ENCODE peak calls at places on chromosome 2, in six cellular contexts. A, H, P, T, Y and X are unnamed samples.
A peak's percentile ranks its signal among the peaks of the same experiment; 100 is the strongest.

GRCh38 chr2:25473758-25474335 is 132.1 kb upstream of the DNMT3A start:
- DNase-seq in A (no peak), H (peak; percentile 58), P (no peak), T (no peak), Y (no peak), X (no peak)

GRCh38 chr2:113407446-113408099 is 29.9 kb upstream of the ZNG1B start:
- DNase-seq in A (no peak), H (no peak), P (no peak), T (no peak), Y (peak; percentile 53), X (peak; percentile 17)

GRCh38 chr2:139825726-139826125 is 1045.5 kb upstream of the NXPH2 start:
- DNase-seq in A (no peak), H (no peak), P (no peak), T (no peak), Y (peak; percentile 19), X (no peak)

GRCh38 chr2:66441651-66442365 is 6.9 kb downstream of the MEIS1 start:
- DNase-seq in A (no peak), H (no peak), P (no peak), T (no peak), Y (no peak), X (no peak)

GRCh38 chr2:176107731-176108181 is 676 bp downstream of the HOXD11 start:
- DNase-seq in A (no peak), H (no peak), P (no peak), T (no peak), Y (no peak), X (no peak)

GRCh38 chr2:212337036-212337435 is 201.6 kb downstream of the ERBB4 start:
- DNase-seq in A (no peak), H (no peak), P (no peak), T (no peak), Y (peak; percentile 20), X (no peak)

GRCh38 chr2:1501196-1501851 is 88.1 kb downstream of the TPO start:
- DNase-seq in A (no peak), H (no peak), P (no peak), T (no peak), Y (no peak), X (peak; percentile 18)

GRCh38 chr2:71466301-71467179 is 13.2 kb downstream of the DYSF start:
- DNase-seq in A (no peak), H (no peak), P (no peak), T (peak; percentile 60), Y (peak; percentile 35), X (peak; percentile 67)

GRCh38 chr2:51297488-51297887 is 265.6 kb upstream of the NRXN1 start:
- DNase-seq in A (no peak), H (no peak), P (no peak), T (no peak), Y (peak; percentile 1), X (no peak)

GRCh38 chr2:97720746-97721145 is 7.4 kb downstream of the ZAP70 start:
- DNase-seq in A (no peak), H (no peak), P (no peak), T (no peak), Y (no peak), X (no peak)

GRCh38 chr2:67841711-67842110 is 221.1 kb downstream of the C1D start:
- DNase-seq in A (no peak), H (no peak), P (no peak), T (no peak), Y (peak; percentile 67), X (no peak)

GRCh38 chr2:168323456-168324058 is 76.2 kb upstream of the STK39 start:
- DNase-seq in A (no peak), H (no peak), P (no peak), T (no peak), Y (no peak), X (no peak)

GRCh38 chr2:27765621-27766286 is 5.8 kb upstream of the MRPL33 start:
- DNase-seq in A (no peak), H (peak; percentile 82), P (peak; percentile 38), T (peak; percentile 69), Y (no peak), X (peak; percentile 95)

GRCh38 chr2:43520919-43521318 is 74.9 kb downstream of the THADA start:
- DNase-seq in A (no peak), H (no peak), P (no peak), T (no peak), Y (no peak), X (no peak)

GRCh38 chr2:164714471-164714870 is 93.2 kb upstream of the GRB14 start:
- DNase-seq in A (no peak), H (no peak), P (no peak), T (no peak), Y (no peak), X (peak; percentile 63)

GRCh38 chr2:6590442-6590841 is 275.3 kb downstream of the CMPK2 start:
- DNase-seq in A (no peak), H (no peak), P (no peak), T (no peak), Y (peak; percentile 27), X (no peak)

GRCh38 chr2:26849056-26850001 is 1.4 kb downstream of the DPYSL5 start:
- DNase-seq in A (no peak), H (no peak), P (no peak), T (peak; percentile 13), Y (no peak), X (peak; percentile 22)

GRCh38 chr2:157758586-157758985 is 117.5 kb downstream of the ACVR1 start:
- DNase-seq in A (no peak), H (no peak), P (no peak), T (no peak), Y (peak; percentile 60), X (no peak)

GRCh38 chr2:173044686-173045085 is 31.0 kb upstream of the MAP3K20 start:
- DNase-seq in A (no peak), H (no peak), P (no peak), T (no peak), Y (peak; percentile 63), X (no peak)

GRCh38 chr2:134446431-134447091 is 192.7 kb downstream of the MGAT5 start:
- DNase-seq in A (no peak), H (no peak), P (no peak), T (no peak), Y (peak; percentile 13), X (no peak)

GRCh38 chr2:46073540-46074018 is 223.6 kb upstream of the EPAS1 start:
- DNase-seq in A (no peak), H (no peak), P (no peak), T (no peak), Y (peak; percentile 85), X (no peak)

GRCh38 chr2:224145751-224146355 is 106.8 kb upstream of the SERPINE2 start:
- DNase-seq in A (no peak), H (no peak), P (peak; percentile 32), T (peak; percentile 16), Y (peak; percentile 83), X (peak; percentile 57)

GRCh38 chr2:215619022-215619958 is 183.4 kb upstream of the FN1 start:
- DNase-seq in A (no peak), H (no peak), P (no peak), T (no peak), Y (no peak), X (peak; percentile 94)

GRCh38 chr2:148553332-148553887 is 91.1 kb upstream of the EPC2 start:
- DNase-seq in A (no peak), H (no peak), P (no peak), T (no peak), Y (no peak), X (no peak)

GRCh38 chr2:148555622-148556294 is 88.8 kb upstream of the EPC2 start:
- DNase-seq in A (no peak), H (no peak), P (no peak), T (no peak), Y (no peak), X (no peak)

GRCh38 chr2:148552675-148553331 is 91.7 kb upstream of the EPC2 start:
- DNase-seq in A (no peak), H (no peak), P (no peak), T (no peak), Y (no peak), X (no peak)

GRCh38 chr2:148557844-148558436 is 86.6 kb upstream of the EPC2 start:
- DNase-seq in A (no peak), H (no peak), P (no peak), T (no peak), Y (no peak), X (no peak)

GRCh38 chr2:148554459-148555247 is 89.9 kb upstream of the EPC2 start:
- DNase-seq in A (no peak), H (no peak), P (no peak), T (no peak), Y (peak; percentile 15), X (peak; percentile 68)
- TF ChIP-seq CTCF in A (no peak), H (no peak), P (no peak), T (no peak), Y (no peak), X (no peak)

GRCh38 chr2:147790580-147790979 is 54.2 kb upstream of the ACVR2A start:
- DNase-seq in A (no peak), H (no peak), P (no peak), T (no peak), Y (no peak), X (no peak)
- TF ChIP-seq CTCF in A (no peak), H (no peak), P (no peak), T (no peak), Y (no peak), X (no peak)

GRCh38 chr2:195316485-195316884 is 340.5 kb upstream of the SLC39A10 start:
- DNase-seq in A (no peak), H (no peak), P (no peak), T (no peak), Y (no peak), X (no peak)

GRCh38 chr2:195317533-195317932 is 339.5 kb upstream of the SLC39A10 start:
- DNase-seq in A (no peak), H (no peak), P (no peak), T (no peak), Y (no peak), X (no peak)

GRCh38 chr2:195312662-195313061 is 344.4 kb upstream of the SLC39A10 start:
- DNase-seq in A (no peak), H (no peak), P (no peak), T (no peak), Y (no peak), X (no peak)

GRCh38 chr2:195318440-195319111 is 338.4 kb upstream of the SLC39A10 start:
- DNase-seq in A (no peak), H (no peak), P (no peak), T (no peak), Y (peak; percentile 62), X (no peak)

DNA sequence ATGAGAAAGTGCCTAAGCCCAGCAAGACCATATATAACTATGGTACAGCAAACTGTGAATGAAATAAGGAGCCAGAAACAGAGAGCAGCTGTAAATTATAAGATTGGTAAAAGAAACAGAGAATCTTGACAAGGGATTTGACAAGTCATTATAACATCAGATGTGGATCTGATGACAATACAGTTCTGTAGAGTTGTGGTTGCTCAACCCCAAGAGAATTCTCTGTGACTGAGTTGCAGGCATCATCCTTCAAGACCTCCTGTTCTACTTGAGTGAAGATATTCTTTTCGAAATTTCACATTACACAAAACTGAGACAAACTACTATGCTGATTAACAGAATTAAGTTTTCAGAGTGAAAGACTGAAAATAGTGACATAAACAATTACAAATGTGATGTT is 343.1 kb upstream of the SLC39A10 start:
- DNase-seq in A (no peak), H (no peak), P (no peak), T (no peak), Y (no peak), X (no peak)
- TF ChIP-seq CTCF in A (no peak), H (no peak), P (no peak), T (no peak), Y (no peak), X (no peak)

DNA sequence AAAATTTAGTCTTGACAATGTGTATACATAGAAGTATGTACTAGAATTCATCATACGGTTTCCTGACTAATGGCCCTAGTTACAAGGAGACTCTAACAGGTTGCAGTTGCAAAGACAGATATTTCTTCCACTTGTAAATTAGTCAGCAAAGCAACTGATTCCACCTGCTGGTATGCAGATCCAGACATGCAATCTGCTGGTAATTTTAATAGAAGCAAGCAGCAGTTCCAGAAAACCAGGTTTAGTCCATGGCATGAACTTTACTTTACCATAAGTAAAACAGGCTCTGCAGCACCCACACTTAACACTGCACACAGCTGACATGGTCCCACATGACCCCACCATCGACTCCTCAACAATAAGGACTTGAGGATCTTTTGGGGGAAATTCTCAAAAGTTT is 110.9 kb upstream of the SP3 start:
- DNase-seq in A (no peak), H (no peak), P (no peak), T (no peak), Y (peak; percentile 89), X (peak; percentile 70)
- TF ChIP-seq CTCF in A (peak; percentile 15), H (no peak), P (no peak), T (no peak), Y (peak; percentile 58), X (peak; percentile 18)